ENCODE peak calls at places on chromosomes 1 and 21, in four cellular contexts. K is tibial nerve, Y is H9, A is lower lobe of right lung. E is an unnamed sample.

GRCh38 chr1:54254055-54254454 is 54.1 kb downstream of the MRPL37 start:
- DNase-seq in K (no peak), Y (no peak), A (no peak), E (no peak)

GRCh38 chr1:96979869-96980268 is 258.3 kb downstream of the PTBP2 start:
- DNase-seq in K (no peak), Y (no peak), A (no peak), E (no peak)

GRCh38 chr1:208203127-208203847 is 40.9 kb downstream of the PLXNA2 start:
- DNase-seq in K (peak; percentile 44), Y (no peak), A (peak; percentile 68), E (no peak)

GRCh38 chr1:85179517-85179916 is 21.3 kb downstream of the SYDE2 start:
- DNase-seq in K (no peak), Y (no peak), A (no peak), E (no peak)

GRCh38 chr1:59375321-59376220 is 78.7 kb downstream of the FGGY start:
- DNase-seq in K (no peak), Y (no peak), A (no peak), E (no peak)

GRCh38 chr1:236181059-236181458 is 38.7 kb downstream of the GPR137B start:
- DNase-seq in K (no peak), Y (no peak), A (no peak), E (no peak)

GRCh38 chr21:23950344-23950743 is 1656.9 kb downstream of the MRPL39 start:
- DNase-seq in K (no peak), Y (no peak), A (no peak), E (no peak)

GRCh38 chr1:38465463-38465862 is 394.1 kb downstream of the RRAGC start:
- DNase-seq in K (no peak), Y (no peak), A (no peak), E (no peak)

GRCh38 chr1:164735315-164736052 is 176.5 kb downstream of the PBX1 start:
- DNase-seq in K (no peak), Y (no peak), A (no peak), E (no peak)

GRCh38 chr1:6157132-6157527 is 23.0 kb downstream of the CHD5 start:
- DNase-seq in K (no peak), Y (no peak), A (no peak), E (no peak)

GRCh38 chr1:189706594-189706993 is 771.1 kb downstream of the BRINP3 start:
- DNase-seq in K (no peak), Y (no peak), A (no peak), E (no peak)

GRCh38 chr1:101314244-101314643 is 77.4 kb downstream of the S1PR1 start:
- DNase-seq in K (no peak), Y (no peak), A (no peak), E (no peak)

GRCh38 chr1:54697896-54698295 is 17.8 kb upstream of the TTC4 start:
- DNase-seq in K (no peak), Y (no peak), A (no peak), E (no peak)

GRCh38 chr1:68819190-68819829 is 322.4 kb upstream of the DEPDC1 start:
- DNase-seq in K (no peak), Y (peak; percentile 42), A (no peak), E (no peak)

GRCh38 chr1:50836117-50836516 is 124.0 kb downstream of the FAF1 start:
- DNase-seq in K (no peak), Y (no peak), A (no peak), E (no peak)

GRCh38 chr1:119715542-119715941 is 3.8 kb downstream of the PHGDH start:
- DNase-seq in K (no peak), Y (no peak), A (no peak), E (no peak)

DNA sequence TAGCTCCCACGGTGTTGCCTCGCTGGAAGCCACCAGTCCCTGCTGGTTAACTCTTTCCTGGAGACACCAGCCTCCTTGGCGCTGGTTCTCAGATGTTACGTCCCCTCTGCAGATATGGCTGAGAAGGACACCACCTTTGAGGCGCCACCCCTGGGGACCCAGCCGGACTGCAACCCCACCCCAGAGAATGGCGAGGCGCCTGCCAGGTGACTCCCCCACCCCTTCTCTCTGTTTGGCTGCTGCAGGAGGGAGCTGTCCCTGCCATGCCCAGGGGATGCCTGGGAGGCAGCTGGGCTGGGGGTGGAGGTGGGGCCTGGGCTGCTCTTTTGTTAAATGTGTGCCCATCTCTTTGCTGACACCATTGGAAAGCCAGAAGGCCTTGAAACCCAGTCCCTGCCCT is 43.6 kb upstream of the TNFRSF1B start:
- DNase-seq in K (no peak), Y (no peak), A (no peak), E (no peak)
- H3K9me3 ChIP-seq in K (no peaks in the 10 kb centered on the region), Y (no peaks in the 10 kb centered on the region), A (no peaks in the 10 kb centered on the region), E (no peaks in the 10 kb centered on the region)

DNA sequence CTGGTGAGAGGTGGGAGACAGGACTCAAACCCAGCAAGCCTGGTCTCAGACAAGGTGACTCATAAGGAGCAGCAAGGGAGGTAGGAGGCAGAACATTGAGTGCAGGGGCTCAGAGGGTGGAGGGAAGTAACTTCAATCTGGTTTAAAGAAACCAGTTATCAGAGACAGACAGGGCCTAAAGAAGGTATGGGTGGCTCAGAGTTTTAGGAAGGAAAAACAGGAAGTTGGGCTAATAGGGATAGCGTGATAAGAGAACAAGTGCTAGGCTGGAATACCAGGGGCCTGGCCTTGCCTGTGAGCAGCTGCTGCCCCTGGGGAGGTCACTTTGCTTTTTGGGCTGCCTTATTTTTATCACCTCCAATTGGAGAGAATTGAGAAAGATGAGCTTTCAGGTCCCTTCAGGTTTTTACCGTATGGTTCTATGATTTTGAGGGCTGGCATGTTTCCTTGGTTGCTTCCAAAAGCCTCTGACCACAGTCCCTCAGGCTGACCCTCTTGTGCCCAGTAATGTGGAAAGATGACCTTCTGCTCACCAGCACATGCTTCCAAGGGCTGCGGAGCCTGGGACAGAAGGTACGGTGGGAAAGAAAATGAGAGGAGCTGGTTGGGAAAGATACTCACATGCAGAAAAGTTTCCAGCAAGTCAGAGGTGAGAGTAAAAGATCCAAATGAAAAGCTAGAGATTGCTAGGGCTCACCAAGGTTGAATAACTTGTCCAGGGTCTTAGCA is 77.0 kb downstream of the DDR2 start:
- DNase-seq in K (no peak), Y (no peak), A (no peak), E (no peak)
- H3K27ac ChIP-seq in K (peak overlapping the region; percentile 30), Y (no peak overlapping the region), A (peak overlapping the region; percentile 46), E (no peak overlapping the region)

GRCh38 chr21:9760398-9761074 is 760.8 kb upstream of the TPTE start:
- DNase-seq in K (no peak), Y (no peak), A (no peak), E (no peak)
- H3K9me3 ChIP-seq in K (peaks cover 28% of the 10 kb centered on the region), Y (peaks cover 93% of the 10 kb centered on the region), A (peaks cover 11% of the 10 kb centered on the region), E (no peaks in the 10 kb centered on the region)

GRCh38 chr1:234925440-234926251 is 203.0 kb downstream of the TOMM20 start:
- DNase-seq in K (no peak), Y (peak; percentile 29), A (no peak), E (no peak)

GRCh38 chr1:234926252-234926573 is 202.4 kb downstream of the TOMM20 start:
- DNase-seq in K (no peak), Y (peak; percentile 22), A (no peak), E (no peak)

GRCh38 chr1:234922987-234923386 is 205.7 kb downstream of the TOMM20 start:
- DNase-seq in K (no peak), Y (no peak), A (no peak), E (no peak)

GRCh38 chr1:234923626-234924025 is 205.0 kb downstream of the TOMM20 start:
- DNase-seq in K (no peak), Y (no peak), A (no peak), E (no peak)

DNA sequence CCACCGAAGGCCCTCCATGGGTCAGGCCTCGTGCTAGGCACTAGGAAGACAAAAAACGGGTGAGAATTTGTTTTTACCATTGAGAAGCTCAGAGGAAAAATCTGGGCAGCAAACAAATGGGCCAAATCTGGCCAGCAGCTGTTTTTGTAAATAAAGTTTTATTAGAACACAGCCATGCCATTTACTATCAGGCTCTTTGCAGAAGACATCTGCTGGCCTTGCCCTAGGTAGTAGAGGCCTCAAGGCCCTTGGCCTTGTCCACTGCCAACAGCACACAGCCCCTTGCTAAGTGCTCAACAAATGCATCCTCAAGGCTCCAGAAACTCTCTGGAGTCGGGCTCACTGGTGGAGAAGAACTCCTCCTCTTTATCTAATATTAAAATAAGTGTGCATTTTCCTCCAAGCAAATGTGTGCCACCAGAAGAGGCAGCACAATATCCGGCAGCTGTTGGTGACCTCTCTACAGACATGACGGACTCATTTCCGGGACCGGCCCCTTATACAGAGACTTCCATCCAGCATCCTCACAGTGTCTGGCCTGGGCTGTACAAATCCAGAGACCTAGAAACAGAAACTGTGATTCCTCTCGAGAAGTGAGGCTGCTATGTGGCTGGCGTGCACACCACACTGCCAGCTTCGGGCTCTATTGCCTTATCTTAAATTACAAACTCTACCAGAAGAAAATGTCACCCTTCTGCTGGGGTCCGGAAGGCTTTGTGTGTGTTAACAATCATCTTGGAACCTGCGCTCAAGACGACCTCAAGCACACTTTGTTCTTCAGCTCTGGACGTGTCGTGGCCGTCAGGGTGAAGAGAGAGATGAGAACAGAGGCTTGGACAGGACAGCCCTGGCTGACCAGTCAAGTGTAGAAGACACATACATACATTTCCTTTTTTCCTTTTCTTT is 203.9 kb downstream of the TOMM20 start:
- DNase-seq in K (no peak), Y (peak; percentile 21), A (no peak), E (no peak)
- H3K27ac ChIP-seq in K (peak overlapping the region; percentile 56), Y (no peak overlapping the region), A (peak overlapping the region; percentile 65), E (peak overlapping the region; percentile 76)

DNA sequence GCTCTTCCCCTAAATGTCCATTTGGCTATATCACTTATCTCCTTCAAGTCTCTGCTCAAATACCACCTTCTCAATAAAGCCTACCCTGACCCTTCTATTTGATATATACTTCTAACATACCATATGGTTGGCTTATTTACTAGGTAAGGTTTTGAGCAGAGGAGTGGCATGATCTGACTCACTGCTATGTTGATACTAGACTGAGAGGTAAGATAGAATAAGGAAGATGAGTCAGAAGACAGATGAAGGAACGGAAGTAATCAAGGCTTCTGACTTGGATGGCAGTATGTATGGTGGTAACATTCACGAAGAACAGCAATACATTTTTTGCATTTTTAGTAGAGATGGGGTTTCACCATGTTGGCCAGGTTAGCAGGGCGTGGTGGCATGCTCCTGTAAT is 4.8 kb upstream of the HRNR start:
- DNase-seq in K (no peak), Y (no peak), A (no peak), E (no peak)
- H3K9me3 ChIP-seq in K (peaks cover 1% of the 10 kb centered on the region), Y (peaks cover 49% of the 10 kb centered on the region), A (no peaks in the 10 kb centered on the region), E (no peaks in the 10 kb centered on the region)

DNA sequence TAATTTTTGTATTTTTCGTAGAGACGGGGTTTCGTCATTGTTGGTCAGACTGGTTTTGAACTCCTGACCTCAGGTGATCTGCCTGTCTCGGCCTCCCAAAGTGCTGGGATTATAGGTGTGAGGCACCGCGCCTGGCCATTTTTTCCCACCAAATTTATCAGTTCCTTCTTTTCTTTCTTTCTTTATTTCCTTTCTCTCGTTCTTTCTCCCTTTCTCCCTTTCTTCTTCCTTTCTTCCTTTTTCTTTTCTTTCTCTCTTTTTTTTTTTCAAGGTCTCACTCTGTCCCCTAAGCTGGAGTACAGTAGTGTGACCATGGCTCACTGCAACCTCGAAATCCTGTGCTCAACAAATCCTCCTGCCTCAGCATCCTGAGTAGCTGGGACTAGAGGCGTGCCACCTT is 26.4 kb downstream of the MFSD2A start:
- DNase-seq in K (no peak), Y (no peak), A (no peak), E (no peak)
- H3K27ac ChIP-seq in K (no peak overlapping the region), Y (no peak overlapping the region), A (no peak overlapping the region), E (no peak overlapping the region)

GRCh38 chr1:4562321-4562720 is 92.1 kb upstream of the AJAP1 start:
- DNase-seq in K (no peak), Y (no peak), A (no peak), E (no peak)
- H3K9me3 ChIP-seq in K (peaks cover 4% of the 10 kb centered on the region), Y (no peaks in the 10 kb centered on the region), A (no peaks in the 10 kb centered on the region), E (no peaks in the 10 kb centered on the region)

E was measured in right atrium auricular region.